ENCODE peak calls at places on chromosomes 13 and 19, in five cellular contexts. G is Karpas-422, J is mucosa of descending colon, V is fibroblast of pulmonary artery, Y is AG04450. X is an unnamed sample.

GRCh38 chr19:33819875-33820781 is 23.5 kb downstream of the KCTD15 start:
- DNase-seq in G (no peak), J (peak; percentile 85), V (peak; percentile 88), Y (no peak), X (peak; percentile 57)

GRCh38 chr13:34207334-34207733 is 389.4 kb downstream of the RFC3 start:
- DNase-seq in J (no peak), V (peak; percentile 91), G (no peak), Y (peak; percentile 24), X (no peak)

GRCh38 chr19:28553005-28553404 is 659.9 kb downstream of the UQCRFS1 start:
- DNase-seq in J (no peak), Y (no peak), V (no peak), G (no peak), X (no peak)

GRCh38 chr13:99150575-99151370 is 49.9 kb upstream of the UBAC2 start:
- DNase-seq in G (no peak), V (peak; percentile 65), J (no peak), Y (no peak), X (no peak)

GRCh38 chr13:49495783-49496762 is at the start of gene PHF11:
- DNase-seq in J (peak; percentile 88), G (peak; percentile 94), V (peak; percentile 66), Y (no peak), X (peak; percentile 97)

GRCh38 chr13:23848639-23849282 is 40.4 kb downstream of the MIPEP start:
- DNase-seq in V (no peak), Y (no peak), J (no peak), G (peak; percentile 77), X (peak; percentile 39)

GRCh38 chr19:35462476-35462953 is 14.5 kb downstream of the FFAR2 start:
- DNase-seq in J (no peak), G (peak; percentile 71), Y (no peak), V (no peak), X (peak; percentile 90)

GRCh38 chr19:18589380-18590272 is 1.0 kb downstream of the REX1BD start:
- DNase-seq in G (peak; percentile 88), Y (no peak), V (peak; percentile 66), J (peak; percentile 86), X (peak; percentile 87)

GRCh38 chr19:33712268-33712667 is 84.4 kb upstream of the KCTD15 start:
- DNase-seq in Y (no peak), J (no peak), V (no peak), G (no peak), X (no peak)

GRCh38 chr19:5470264-5470671 is 15.1 kb downstream of the ZNRF4 start:
- DNase-seq in Y (no peak), J (no peak), V (no peak), G (no peak), X (no peak)

GRCh38 chr19:23771348-23771747 is 12.7 kb upstream of the ZNF681 start:
- DNase-seq in J (no peak), V (no peak), Y (no peak), G (no peak), X (no peak)

GRCh38 chr13:75704194-75704941 is 68.2 kb downstream of the LMO7 start:
- DNase-seq in Y (peak; percentile 48), V (peak; percentile 47), J (no peak), G (no peak), X (no peak)

GRCh38 chr13:26996965-26997752 is 174.5 kb downstream of the USP12 start:
- DNase-seq in V (no peak), Y (no peak), J (no peak), G (no peak), X (peak; percentile 90)

GRCh38 chr13:110230661-110231347 is 76.2 kb downstream of the COL4A1 start:
- DNase-seq in J (peak; percentile 57), V (no peak), Y (no peak), G (no peak), X (no peak)

GRCh38 chr13:44191504-44192171 is 182.0 kb upstream of the SERP2 start:
- DNase-seq in G (peak; percentile 78), Y (no peak), V (peak; percentile 86), J (no peak), X (peak; percentile 63)

GRCh38 chr19:41801682-41802317 is 5.4 kb downstream of the CEACAM3 start:
- DNase-seq in G (peak; percentile 67), J (no peak), Y (no peak), V (no peak), X (no peak)

GRCh38 chr19:19259741-19260140 is 13.4 kb downstream of the TM6SF2 start:
- DNase-seq in G (peak; percentile 87), V (peak; percentile 26), Y (no peak), J (no peak), X (peak; percentile 56)

GRCh38 chr19:16888629-16889371 is at the start of gene F2RL3:
- DNase-seq in Y (no peak), J (peak; percentile 71), V (peak; percentile 68), G (no peak), X (peak; percentile 94)

GRCh38 chr13:74794147-74794546 is 659.9 kb upstream of the KLF12 start:
- DNase-seq in Y (no peak), V (no peak), J (no peak), G (no peak), X (no peak)

GRCh38 chr13:97020689-97021240 is 26.5 kb upstream of the OXGR1 start:
- DNase-seq in J (no peak), Y (no peak), V (no peak), G (no peak), X (no peak)

GRCh38 chr13:80469841-80470378 is 129.0 kb upstream of the SPRY2 start:
- DNase-seq in V (peak; percentile 98), G (no peak), Y (no peak), J (no peak), X (no peak)

GRCh38 chr13:74550039-74550438 is 415.8 kb upstream of the KLF12 start:
- DNase-seq in V (peak; percentile 26), G (no peak), Y (no peak), J (no peak), X (no peak)

GRCh38 chr19:6531163-6531955 is 533 bp downstream of the TNFSF9 start:
- DNase-seq in J (no peak), G (no peak), V (no peak), Y (no peak), X (peak; percentile 29)

GRCh38 chr13:51501592-51502205 is 48.9 kb upstream of the INTS6 start:
- DNase-seq in J (no peak), V (peak; percentile 56), Y (no peak), G (no peak), X (no peak)

GRCh38 chr19:30122431-30122830 is 180.4 kb downstream of the URI1 start:
- DNase-seq in G (no peak), V (no peak), J (no peak), Y (no peak), X (no peak)

GRCh38 chr13:40420160-40420740 is 246.2 kb downstream of the FOXO1 start:
- DNase-seq in Y (no peak), V (no peak), J (no peak), G (no peak), X (no peak)

GRCh38 chr19:51690359-51691121 is 2.6 kb upstream of the SPACA6 start:
- DNase-seq in J (peak; percentile 65), V (peak; percentile 88), Y (peak; percentile 41), G (peak; percentile 86), X (no peak)

GRCh38 chr13:112105244-112105681 is 38.3 kb downstream of the SOX1 start:
- DNase-seq in V (no peak), Y (no peak), J (no peak), G (no peak), X (no peak)

GRCh38 chr13:32503727-32504126 is 34.9 kb downstream of the N4BP2L2 start:
- DNase-seq in J (no peak), Y (no peak), V (no peak), G (no peak), X (no peak)

GRCh38 chr19:49746206-49746958 is 16.7 kb downstream of the TSKS start:
- DNase-seq in Y (no peak), G (peak; percentile 100), V (peak; percentile 46), J (peak; percentile 40), X (peak; percentile 56)

GRCh38 chr19:58582985-58583384 is 9.8 kb upstream of the MZF1 start:
- DNase-seq in G (no peak), V (no peak), J (no peak), Y (no peak), X (no peak)

GRCh38 chr13:113863511-113864302 is at the start of gene GAS6:
- DNase-seq in G (no peak), Y (no peak), V (peak; percentile 35), J (peak; percentile 86), X (peak; percentile 31)
- H3K4me3 ChIP-seq in G (no peak within 1 kb of the TSS), Y (peak within 1 kb of the TSS; percentile 82), V (peak within 1 kb of the TSS; percentile 62), J (peak within 1 kb of the TSS; percentile 54), X (peak within 1 kb of the TSS; percentile 59)

GRCh38 chr19:10335149-10336053 is 2.1 kb upstream of the RAVER1 start:
- DNase-seq in Y (no peak), V (no peak), G (no peak), J (peak; percentile 56), X (no peak)

GRCh38 chr19:10339977-10340376 is 553 bp upstream of the ICAM3 start:
- DNase-seq in J (no peak), V (no peak), G (no peak), Y (no peak), X (no peak)

GRCh38 chr19:10343495-10343894 is 4.1 kb upstream of the ICAM3 start:
- DNase-seq in G (no peak), V (no peak), Y (no peak), J (no peak), X (no peak)

GRCh38 chr19:10338940-10339339 is 484 bp downstream of the ICAM3 start:
- DNase-seq in J (no peak), V (no peak), G (no peak), Y (no peak), X (no peak)

GRCh38 chr19:10339380-10339960 is at the start of gene ICAM3:
- DNase-seq in Y (no peak), V (no peak), J (peak; percentile 56), G (peak; percentile 87), X (peak; percentile 84)
- H3K4me3 ChIP-seq in Y (no peak within 1 kb of the TSS), V (no peak within 1 kb of the TSS), J (no peak within 1 kb of the TSS), G (peak within 1 kb of the TSS; percentile 89), X (peak within 1 kb of the TSS; percentile 73)

GRCh38 chr13:24854311-24854710 is 90.3 kb downstream of the RNF17 start:
- DNase-seq in G (no peak), J (no peak), V (peak; percentile 2), Y (no peak), X (no peak)
- H3K4me3 ChIP-seq in G (no peak overlapping the region), J (no peak overlapping the region), V (no peak overlapping the region), Y (no peak overlapping the region), X (no peak overlapping the region)

GRCh38 chr13:77026255-77026782 is 640 bp downstream of the FBXL3 start:
- DNase-seq in V (peak; percentile 61), Y (no peak), J (peak; percentile 95), G (peak; percentile 83), X (peak; percentile 83)

GRCh38 chr13:77029436-77029835 is 2.5 kb upstream of the FBXL3 start:
- DNase-seq in G (no peak), J (no peak), V (no peak), Y (no peak), X (no peak)

GRCh38 chr13:77031869-77032268 is 4.9 kb upstream of the FBXL3 start:
- DNase-seq in Y (no peak), J (no peak), G (no peak), V (no peak), X (no peak)

GRCh38 chr13:77026783-77027621 is at the start of gene FBXL3:
- DNase-seq in Y (peak; percentile 81), G (peak; percentile 94), J (peak; percentile 91), V (peak; percentile 94), X (peak; percentile 91)

DNA sequence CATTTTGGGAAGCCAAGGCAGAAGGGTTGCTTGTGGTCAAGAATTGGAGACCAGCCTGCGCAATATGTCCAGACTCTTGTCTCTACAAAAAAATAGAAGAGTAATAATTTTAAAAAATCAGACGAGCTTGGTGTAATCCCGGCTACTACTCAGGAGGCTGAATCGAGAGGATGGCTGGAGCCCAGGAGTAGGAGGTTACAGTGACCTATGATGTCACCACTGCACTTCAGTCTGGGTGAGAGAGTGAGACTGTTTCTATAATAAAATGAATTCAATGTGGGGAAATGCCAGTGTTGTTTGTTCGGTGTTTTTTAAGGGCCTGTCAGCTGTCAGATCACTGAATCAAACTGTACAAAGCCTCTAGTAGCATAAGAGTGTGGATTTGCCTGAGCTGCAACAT is 1.2 kb upstream of the FBXL3 start:
- DNase-seq in Y (no peak), V (peak; percentile 50), J (no peak), G (no peak), X (no peak)
- H3K4me3 ChIP-seq in Y (peak overlapping the region; percentile 64), V (peak overlapping the region; percentile 66), J (no peak overlapping the region), G (no peak overlapping the region), X (no peak overlapping the region)

X was measured in GM12865.